ENCODE peak calls at places on chromosomes 1 and 21, in eight cellular contexts. L is ovary, J is testis, T is sigmoid colon, G is right lobe of liver, P is stomach, B is heart left ventricle, F is transverse colon. U is an unnamed sample.

GRCh38 chr21:45036630-45037029 is 37.8 kb upstream of the ADARB1 start:
- DNase-seq in J (no peak), P (no peak), G (no peak), L (no peak), F (no peak), B (no peak), T (no peak), U (no peak)

GRCh38 chr1:18908911-18909771 is 6.8 kb upstream of the ALDH4A1 start:
- DNase-seq in T (no peak), J (no peak), L (no peak), B (no peak), G (no peak), F (no peak), P (no peak), U (no peak)

GRCh38 chr1:24110642-24111263 is 1.2 kb downstream of the MYOM3 start:
- DNase-seq in L (no peak), J (peak; percentile 63), G (no peak), P (no peak), T (no peak), F (no peak), B (peak; percentile 92), U (no peak)

GRCh38 chr1:10753279-10753678 is 43.2 kb downstream of the CASZ1 start:
- DNase-seq in B (no peak), P (no peak), G (no peak), T (no peak), L (no peak), F (no peak), J (no peak), U (no peak)

GRCh38 chr1:223611939-223612338 is 53.6 kb downstream of the CAPN8 start:
- DNase-seq in G (no peak), P (no peak), L (no peak), F (no peak), B (no peak), T (no peak), J (no peak), U (no peak)

GRCh38 chr1:114154963-114155322 is 1.3 kb upstream of the SYT6 start:
- DNase-seq in J (no peak), B (no peak), L (no peak), P (no peak), T (no peak), G (no peak), F (no peak), U (no peak)

GRCh38 chr1:35129080-35129479 is 49.9 kb downstream of the ZMYM1 start:
- DNase-seq in J (no peak), F (no peak), P (no peak), L (no peak), B (no peak), G (no peak), T (no peak), U (no peak)

GRCh38 chr21:32360401-32360981 is 32.3 kb downstream of the URB1 start:
- DNase-seq in G (no peak), T (no peak), F (no peak), L (no peak), J (no peak), B (no peak), P (no peak), U (no peak)

GRCh38 chr21:35697321-35697808 is 363.0 kb downstream of the SETD4 start:
- DNase-seq in F (peak; percentile 46), J (peak; percentile 90), B (peak; percentile 92), T (peak; percentile 74), P (peak; percentile 71), L (peak; percentile 89), G (peak; percentile 82), U (no peak)

GRCh38 chr1:84847253-84848247 is 45.5 kb downstream of the LPAR3 start:
- DNase-seq in J (peak; percentile 92), L (peak; percentile 29), P (peak; percentile 95), B (peak; percentile 80), G (peak; percentile 91), F (peak; percentile 80), T (peak; percentile 88), U (peak; percentile 55)

GRCh38 chr1:230087034-230087721 is 20.1 kb downstream of the GALNT2 start:
- DNase-seq in G (no peak), F (no peak), J (no peak), B (no peak), P (no peak), L (no peak), T (no peak), U (no peak)

GRCh38 chr1:234495231-234495990 is 16.4 kb upstream of the TARBP1 start:
- DNase-seq in P (no peak), J (no peak), G (no peak), L (no peak), B (no peak), T (no peak), F (no peak), U (no peak)

GRCh38 chr21:42369821-42370220 is 3.5 kb upstream of the TFF1 start:
- DNase-seq in B (no peak), G (peak; percentile 54), F (no peak), J (no peak), P (no peak), L (no peak), T (no peak), U (no peak)

GRCh38 chr1:110433803-110434202 is 17.1 kb upstream of the PROK1 start:
- DNase-seq in L (no peak), T (no peak), P (peak; percentile 34), F (no peak), B (peak; percentile 72), J (no peak), G (peak; percentile 84), U (no peak)

GRCh38 chr1:32538887-32539583 is at the start of gene ZBTB8A:
- DNase-seq in B (peak; percentile 37), L (peak; percentile 45), F (peak; percentile 64), G (peak; percentile 56), T (peak; percentile 76), J (peak; percentile 77), P (peak; percentile 50), U (peak; percentile 42)
- H3K27ac ChIP-seq in B (peak within 1 kb of the TSS; percentile 80), L (peak within 1 kb of the TSS; percentile 63), F (peak within 1 kb of the TSS; percentile 90), G (no peak within 1 kb of the TSS), T (peak within 1 kb of the TSS; percentile 84), J (peak within 1 kb of the TSS; percentile 69), P (peak within 1 kb of the TSS; percentile 84), U (peak within 1 kb of the TSS; percentile 87)

DNA sequence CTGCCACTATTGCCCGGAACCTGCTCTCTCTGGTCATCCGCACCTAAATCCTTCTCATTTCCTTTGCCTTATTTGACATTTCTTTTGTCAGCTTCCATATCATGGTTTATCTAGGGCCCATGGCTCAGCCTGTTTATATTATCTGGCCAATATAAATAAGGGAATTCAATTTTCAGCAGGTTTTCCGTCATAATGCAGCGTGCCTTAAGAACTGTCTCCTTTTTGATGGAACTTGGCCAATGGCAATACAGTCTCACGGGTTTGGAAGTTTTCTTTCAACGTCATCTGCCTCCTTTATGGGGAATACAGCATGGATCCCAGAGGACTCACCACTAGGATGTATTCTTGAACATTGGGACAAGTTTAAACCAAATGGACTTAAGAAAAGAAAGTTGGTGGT is 77.8 kb upstream of the KIAA0040 start:
- DNase-seq in P (no peak), G (no peak), J (no peak), T (no peak), L (no peak), B (no peak), F (no peak), U (no peak)
- TF ChIP-seq POLR2A in P (no peak), G (no peak), J (no peak), T (no peak), L (no peak), B (no peak), F (no peak), U (no peak)

GRCh38 chr1:154845174-154845573 is 24.9 kb downstream of the KCNN3 start:
- DNase-seq in L (no peak), J (no peak), P (no peak), T (no peak), F (no peak), B (peak; percentile 78), G (no peak), U (no peak)
- H3K4me1 ChIP-seq in L (peaks cover 3% of the 10 kb centered on the region), J (peaks cover 8% of the 10 kb centered on the region), P (peaks cover 13% of the 10 kb centered on the region), T (peaks cover 51% of the 10 kb centered on the region), F (no peaks in the 10 kb centered on the region), B (peaks cover 52% of the 10 kb centered on the region), G (no peaks in the 10 kb centered on the region), U (peaks cover 10% of the 10 kb centered on the region)

GRCh38 chr1:26543444-26543835 is 13.9 kb downstream of the RPS6KA1 start:
- DNase-seq in L (no peak), T (no peak), G (no peak), P (no peak), F (no peak), B (no peak), J (no peak), U (no peak)
- H3K27ac ChIP-seq in L (no peak overlapping the region), T (peak overlapping the region; percentile 62), G (peak overlapping the region; percentile 80), P (peak overlapping the region; percentile 91), F (peak overlapping the region; percentile 85), B (peak overlapping the region; percentile 25), J (no peak overlapping the region), U (no peak overlapping the region)

DNA sequence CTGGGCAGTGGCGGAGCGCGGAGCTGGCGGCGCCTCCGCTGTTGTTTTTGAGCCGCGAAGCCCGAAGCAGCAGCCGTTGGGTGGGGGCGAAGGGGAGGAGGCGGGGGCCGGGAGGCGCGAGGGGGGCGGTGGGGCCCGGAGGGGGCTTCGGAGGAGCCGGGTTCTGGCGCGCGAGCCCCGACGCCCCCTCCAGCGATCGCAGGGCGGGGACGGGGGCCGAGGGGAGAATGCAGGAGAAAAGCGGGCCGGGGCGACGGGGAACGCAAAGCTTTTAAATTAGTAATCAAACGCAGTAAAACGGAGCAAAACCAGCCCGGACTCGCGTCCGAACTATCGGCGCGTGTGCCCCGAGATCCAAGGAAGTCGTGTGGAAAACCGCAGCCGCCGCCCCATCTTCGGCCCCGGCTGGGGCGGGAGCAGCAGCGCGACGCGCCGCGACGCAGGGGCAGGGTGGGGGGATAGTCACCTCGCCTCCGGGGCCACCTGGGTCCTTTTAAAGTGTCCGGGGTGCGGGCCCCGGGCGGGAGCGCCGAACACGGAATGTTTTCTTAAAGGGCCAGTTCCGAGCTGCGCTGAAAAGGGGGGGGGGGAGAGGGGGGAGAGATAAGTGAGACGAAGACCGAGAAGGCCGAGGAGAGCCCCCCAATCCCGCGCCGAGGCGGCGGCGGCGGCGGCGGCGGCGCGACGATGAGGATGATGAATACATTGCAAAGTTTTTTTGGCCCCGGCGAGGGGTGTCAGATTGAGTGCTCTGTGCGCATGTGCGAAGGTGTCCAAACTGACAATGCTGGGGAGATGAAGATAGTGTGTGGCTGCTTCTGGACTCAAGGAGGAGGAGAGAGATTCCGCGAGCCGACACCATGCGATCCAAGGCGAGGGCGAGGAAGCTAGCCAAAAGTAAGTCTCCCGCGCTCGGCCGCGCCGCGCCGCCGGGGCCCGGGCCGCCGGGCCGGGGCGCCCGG is at the start of gene PRDM16:
- DNase-seq in F (no peak), T (peak; percentile 65), L (peak; percentile 75), B (peak; percentile 66), G (peak; percentile 53), J (peak; percentile 57), P (peak; percentile 69), U (peak; percentile 22)
- TF ChIP-seq POLR2A in F (no peak), T (no peak), L (no peak), B (no peak), G (no peak), J (no peak), P (no peak), U (no peak)

U was measured in uterus.